ENCODE peak calls at places on chromosomes 13 and 19, in five cellular contexts. W is A549, M is IMR-90, J is K562, X is H1. U is an unnamed sample.

GRCh38 chr13:113658836-113659235 is 838 bp upstream of the ATP4B start:
- DNase-seq in J (no peak), X (no peak), M (no peak), W (no peak), U (no peak)

GRCh38 chr13:45138282-45138681 is 18.0 kb downstream of the GTF2F2 start:
- DNase-seq in W (no peak), J (no peak), M (no peak), X (no peak), U (no peak)

GRCh38 chr19:14517446-14517839 is 754 bp downstream of the DNAJB1 start:
- DNase-seq in W (no peak), X (no peak), M (peak), J (no peak), U (no peak)

GRCh38 chr13:26300140-26300539 is 46.2 kb downstream of the CDK8 start:
- DNase-seq in M (peak), W (no peak), X (no peak), J (no peak), U (no peak)

GRCh38 chr19:8396563-8397203 is 6.5 kb downstream of the RAB11B start:
- DNase-seq in J (peak), W (peak), M (peak), X (no peak), U (peak)

GRCh38 chr19:10343495-10343894 is 4.1 kb upstream of the ICAM3 start:
- DNase-seq in X (no peak), M (no peak), J (no peak), W (no peak), U (no peak)

GRCh38 chr13:112343591-112343990 is 32.6 kb upstream of the SPACA7 start:
- DNase-seq in J (no peak), M (no peak), X (no peak), W (no peak), U (no peak)

GRCh38 chr13:22278336-22278929 is 607.6 kb downstream of the FGF9 start:
- DNase-seq in W (no peak), X (peak), M (peak), J (no peak), U (peak)

GRCh38 chr19:15448778-15449619 is 757 bp downstream of the WIZ start:
- DNase-seq in J (peak), W (peak), X (no peak), M (no peak), U (no peak)

GRCh38 chr13:93116809-93117208 is 109.8 kb upstream of the GPC6 start:
- DNase-seq in J (no peak), M (no peak), X (no peak), W (no peak), U (peak)

GRCh38 chr19:45972081-45972943 is 1.4 kb downstream of the NOVA2 start:
- DNase-seq in J (peak), X (no peak), W (no peak), M (no peak), U (no peak)

GRCh38 chr19:50496189-50497029 is 14.6 kb downstream of the JOSD2 start:
- DNase-seq in W (no peak), M (no peak), J (no peak), X (no peak), U (peak)

GRCh38 chr13:32650705-32651311 is 64.6 kb downstream of the PDS5B start:
- DNase-seq in X (no peak), M (peak), J (peak), W (peak), U (peak)
- TF ChIP-seq MAFK in X (no peak), M (no peak), J (no peak), W (no peak), U (no peak)

GRCh38 chr13:46666727-46667456 is 113.9 kb downstream of the LRCH1 start:
- DNase-seq in M (no peak), W (no peak), X (peak), J (no peak), U (no peak)

GRCh38 chr13:46665243-46665629 is 112.3 kb downstream of the LRCH1 start:
- DNase-seq in M (no peak), J (no peak), W (no peak), X (no peak), U (no peak)

GRCh38 chr13:46664195-46664594 is 111.2 kb downstream of the LRCH1 start:
- DNase-seq in M (no peak), X (no peak), J (no peak), W (no peak), U (no peak)

GRCh38 chr13:46667687-46668281 is 114.8 kb downstream of the LRCH1 start:
- DNase-seq in X (no peak), W (no peak), J (no peak), M (no peak), U (no peak)

GRCh38 chr13:46665630-46666482 is 112.9 kb downstream of the LRCH1 start:
- DNase-seq in X (no peak), J (no peak), W (peak), M (no peak), U (peak)
- TF ChIP-seq MAFK in X (no peak), J (no peak), W (no peak), M (no peak), U (no peak)

DNA sequence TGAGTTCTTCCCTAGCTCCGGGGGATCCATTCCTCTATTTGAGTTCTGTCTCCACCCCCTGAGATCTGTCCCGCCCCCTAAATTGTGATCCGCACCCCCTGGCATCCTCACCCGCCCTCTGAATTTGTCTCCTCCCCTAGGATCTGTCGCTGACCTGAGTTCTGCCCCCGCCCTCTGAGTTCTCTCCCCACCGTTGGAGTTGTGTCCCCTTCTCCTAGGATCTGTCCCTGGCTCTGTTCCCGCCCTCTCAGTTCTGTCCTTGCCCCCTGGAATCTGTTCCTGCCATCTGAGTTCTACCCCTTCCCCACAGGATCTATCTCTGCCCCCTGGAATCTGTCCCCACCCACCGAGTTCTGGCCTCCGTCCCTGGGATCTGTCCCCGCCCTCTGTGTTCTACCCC is 1.0 kb upstream of the SLC17A7 start:
- DNase-seq in M (no peak), J (no peak), X (no peak), W (peak), U (no peak)
- TF ChIP-seq MAFK in M (no peak), J (no peak), X (no peak), W (no peak), U (no peak)

GRCh38 chr13:39481493-39481892 is 121.5 kb downstream of the LHFPL6 start:
- DNase-seq in M (no peak), X (no peak), W (no peak), J (no peak), U (no peak)
- TF ChIP-seq MAFK in M (no peak), X (no peak), W (no peak), J (no peak), U (no peak)

DNA sequence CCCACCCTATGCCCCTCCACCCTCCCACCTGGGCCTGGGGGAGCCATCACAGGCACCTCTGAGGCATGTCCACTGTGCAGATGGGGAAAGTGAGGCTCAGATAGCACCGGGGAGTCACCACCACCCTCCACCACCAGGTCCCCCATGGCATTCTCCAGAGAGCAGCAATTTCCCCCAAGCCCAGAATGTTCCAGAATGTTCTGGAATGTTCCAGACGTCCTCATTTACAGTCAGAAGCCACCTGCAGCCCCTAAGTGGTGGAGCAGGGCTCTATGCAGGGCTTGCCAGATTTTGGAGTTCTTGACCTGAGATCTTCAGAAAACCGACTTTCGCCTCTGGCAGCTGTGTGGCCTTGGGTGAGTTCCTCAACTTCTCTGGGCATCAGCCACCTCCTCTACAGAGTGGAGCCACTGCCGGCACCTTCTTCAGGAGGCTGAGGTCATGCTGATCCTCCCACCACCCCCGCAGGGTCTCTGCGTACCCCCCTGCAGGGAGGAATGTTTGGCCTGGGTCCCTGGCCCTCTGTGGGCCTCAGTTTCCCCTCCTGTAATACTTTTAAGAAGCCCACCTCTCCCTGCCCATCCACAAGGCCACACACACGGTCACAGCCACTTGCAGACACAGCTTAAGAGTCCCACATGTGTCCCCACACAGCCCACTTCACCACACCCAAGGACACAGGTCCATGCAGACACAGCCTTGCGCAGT is 6.2 kb downstream of the FUT5 start:
- DNase-seq in X (no peak), J (no peak), M (no peak), W (no peak), U (no peak)
- TF ChIP-seq MAFK in X (no peak), J (no peak), M (no peak), W (no peak), U (no peak)

DNA sequence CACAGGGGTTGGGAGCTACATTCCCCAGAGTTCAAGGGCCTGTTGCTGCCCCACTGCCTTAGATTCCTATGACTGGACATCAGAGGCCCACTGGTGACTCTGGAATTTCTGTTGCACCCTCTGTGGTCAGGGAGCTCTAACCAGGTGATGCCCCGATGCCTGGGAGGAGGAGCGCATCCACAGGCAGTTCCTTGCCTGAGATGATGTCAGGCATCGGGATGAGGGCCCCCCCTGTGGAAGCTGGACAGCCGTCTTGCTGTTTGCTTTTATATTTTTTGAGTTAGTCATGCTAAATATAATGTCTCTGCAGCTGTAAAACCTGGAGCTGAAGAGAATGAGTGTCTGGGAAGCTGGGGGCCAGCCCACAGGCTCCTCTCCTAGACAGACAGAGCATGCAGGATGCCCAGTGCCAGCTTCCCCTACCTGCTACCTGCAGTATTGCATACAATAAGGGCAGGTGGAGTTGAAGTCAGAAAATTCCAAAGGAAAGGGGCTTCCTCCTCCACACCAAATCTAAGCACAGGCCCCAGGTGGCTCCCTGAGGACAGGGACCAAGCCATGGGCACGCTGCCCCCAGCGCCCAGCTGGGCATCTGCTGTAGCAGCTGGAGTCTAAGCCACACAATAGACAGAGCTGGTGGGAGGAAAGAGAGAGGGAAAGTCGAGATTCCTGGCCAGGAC is 16.2 kb downstream of the COL4A2 start:
- DNase-seq in X (no peak), W (no peak), M (peak), J (no peak), U (no peak)
- TF ChIP-seq MAFK in X (no peak), W (no peak), M (no peak), J (no peak), U (no peak)

GRCh38 chr19:342801-343421 is 1.7 kb downstream of the MIER2 start:
- DNase-seq in J (no peak), M (peak), X (no peak), W (no peak), U (no peak)
- TF ChIP-seq MAFK in J (no peak), M (no peak), X (no peak), W (no peak), U (no peak)

DNA sequence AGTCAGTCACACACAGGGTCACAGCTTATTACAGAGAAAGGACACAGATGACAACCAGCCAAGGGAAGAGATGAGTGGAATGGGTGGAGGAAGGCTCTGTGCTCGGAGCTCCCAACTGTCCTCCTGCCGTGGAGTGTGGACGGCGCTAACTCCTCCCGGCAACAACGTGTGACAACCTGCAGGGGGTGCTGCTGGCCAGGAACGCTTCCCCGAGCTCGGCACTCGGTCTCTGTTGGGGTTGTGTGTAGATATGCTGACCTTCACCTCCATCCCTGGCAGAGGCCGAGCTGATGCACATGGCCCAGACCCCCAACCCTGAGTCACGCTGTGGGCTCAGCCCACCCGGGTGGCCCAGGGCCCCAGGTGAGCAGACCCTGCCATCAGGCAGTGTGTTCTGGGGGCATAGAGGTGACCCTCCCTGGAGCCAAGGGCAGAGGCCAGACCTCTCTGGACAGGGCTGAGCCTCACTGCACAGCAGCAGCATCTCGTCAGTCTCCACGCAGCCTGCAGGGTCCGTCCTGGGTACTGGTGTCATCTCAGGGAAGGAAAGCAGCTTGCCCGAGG is 14.1 kb downstream of the ZNF444 start:
- DNase-seq in X (no peak), W (peak), M (no peak), J (peak), U (no peak)
- TF ChIP-seq MAFK in X (no peak), W (no peak), M (no peak), J (no peak), U (no peak)